ENCODE peak calls at places on chromosome 18, in four cellular contexts. L is CD4-positive, CD25-positive, alpha-beta regulatory T cell; K is astrocyte of the spinal cord; G is SJSA1. V is an unnamed sample.

GRCh38 chr18:25518716-25519053 is 166.7 kb upstream of the ZNF521 start:
- DNase-seq in L (no peak), K (no peak), G (no peak), V (no peak)

GRCh38 chr18:61703508-61703907 is 189.3 kb downstream of the RNF152 start:
- DNase-seq in G (peak; percentile 28), L (no peak), K (peak; percentile 74), V (peak; percentile 84)

GRCh38 chr18:2641638-2642037 is 13.9 kb upstream of the SMCHD1 start:
- DNase-seq in G (no peak), L (peak; percentile 88), K (no peak), V (no peak)

GRCh38 chr18:72086421-72086820 is 457.7 kb downstream of the CBLN2 start:
- DNase-seq in L (peak; percentile 20), K (peak; percentile 50), G (peak; percentile 9), V (no peak)

GRCh38 chr18:25190468-25190867 is 161.5 kb downstream of the ZNF521 start:
- DNase-seq in K (no peak), L (no peak), G (no peak), V (no peak)

GRCh38 chr18:45997689-45998088 is 30.6 kb upstream of the EPG5 start:
- DNase-seq in L (peak; percentile 60), K (no peak), G (no peak), V (no peak)

GRCh38 chr18:74724186-74724585 is 126.5 kb downstream of the ZNF407 start:
- DNase-seq in K (no peak), L (no peak), G (no peak), V (peak; percentile 67)

GRCh38 chr18:49021433-49022129 is 70.8 kb upstream of the SMAD7 start:
- DNase-seq in L (peak; percentile 76), K (peak; percentile 20), G (peak; percentile 22), V (no peak)

GRCh38 chr18:77059294-77059916 is 73.2 kb downstream of the MBP start:
- DNase-seq in L (peak; percentile 76), G (peak; percentile 31), K (peak; percentile 77), V (no peak)

GRCh38 chr18:67467188-67467587 is 49.3 kb downstream of the DSEL start:
- DNase-seq in L (no peak), K (no peak), G (no peak), V (no peak)

GRCh38 chr18:44638811-44639210 is 41.9 kb upstream of the SETBP1 start:
- DNase-seq in K (no peak), G (no peak), L (no peak), V (no peak)

GRCh38 chr18:46067431-46068007 is 4.5 kb downstream of the PSTPIP2 start:
- DNase-seq in G (no peak), L (peak; percentile 26), K (peak; percentile 47), V (no peak)

GRCh38 chr18:30163573-30163972 is 879.0 kb downstream of the DSC3 start:
- DNase-seq in L (no peak), G (no peak), K (no peak), V (no peak)

GRCh38 chr18:56168049-56168781 is 470.2 kb downstream of the TXNL1 start:
- DNase-seq in K (peak; percentile 82), L (no peak), G (peak; percentile 81), V (no peak)

GRCh38 chr18:23967321-23968089 is 47.0 kb upstream of the TTC39C start:
- DNase-seq in K (no peak), G (no peak), L (peak; percentile 72), V (no peak)

GRCh38 chr18:7755753-7756475 is 188.8 kb downstream of the PTPRM start:
- DNase-seq in L (no peak), G (no peak), K (no peak), V (no peak)

DNA sequence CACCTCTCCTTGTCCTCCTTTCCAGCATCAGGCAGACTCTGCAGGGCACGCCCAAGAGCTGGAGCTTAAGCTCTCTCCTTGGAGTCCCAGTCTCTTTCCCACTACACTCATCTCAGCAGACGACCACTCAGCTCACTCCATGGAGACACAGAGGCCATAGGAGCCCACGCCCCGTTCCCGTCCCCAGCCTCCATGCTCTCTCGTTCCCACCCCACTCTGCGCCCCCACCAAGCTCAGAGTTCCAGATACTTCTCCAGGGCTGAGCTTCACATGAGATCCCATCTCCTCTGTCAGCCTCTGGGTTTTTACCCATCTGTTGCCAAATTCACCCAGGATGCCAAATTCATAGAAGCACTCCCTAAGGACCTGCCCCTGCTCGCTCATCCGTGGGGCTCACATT is 87.3 kb downstream of the MALT1 start:
- DNase-seq in L (no peak), G (no peak), K (no peak), V (no peak)
- H3K4me3 ChIP-seq in L (no peak overlapping the region), G (no peak overlapping the region), K (no peak overlapping the region), V (no peak overlapping the region)

GRCh38 chr18:59918320-59918755 is 18.5 kb downstream of the PMAIP1 start:
- DNase-seq in L (peak; percentile 70), G (peak; percentile 53), K (peak; percentile 79), V (no peak)
- H3K4me3 ChIP-seq in L (peak overlapping the region; percentile 13), G (no peak overlapping the region), K (no peak overlapping the region), V (no peak overlapping the region)

GRCh38 chr18:79616651-79617518 is 62.7 kb upstream of the CTDP1 start:
- DNase-seq in L (no peak), G (no peak), K (peak; percentile 13), V (no peak)
- H3K4me3 ChIP-seq in L (no peak overlapping the region), G (no peak overlapping the region), K (peak overlapping the region; percentile 20), V (peak overlapping the region; percentile 36)

GRCh38 chr18:9736445-9736844 is 28.3 kb downstream of the RAB31 start:
- DNase-seq in K (no peak), G (no peak), L (no peak), V (no peak)

GRCh38 chr18:9739516-9739915 is 31.4 kb downstream of the RAB31 start:
- DNase-seq in G (no peak), K (no peak), L (no peak), V (no peak)

GRCh38 chr18:9736942-9737813 is 29.1 kb downstream of the RAB31 start:
- DNase-seq in L (no peak), G (no peak), K (peak; percentile 46), V (no peak)

GRCh38 chr18:9738266-9738969 is 30.3 kb downstream of the RAB31 start:
- DNase-seq in K (no peak), L (no peak), G (no peak), V (no peak)

GRCh38 chr18:9737814-9738160 is 29.7 kb downstream of the RAB31 start:
- DNase-seq in K (peak; percentile 51), L (no peak), G (no peak), V (no peak)
- H3K4me3 ChIP-seq in K (no peak overlapping the region), L (no peak overlapping the region), G (no peak overlapping the region), V (no peak overlapping the region)

GRCh38 chr18:13462686-13463085 is 244.1 kb downstream of the LDLRAD4 start:
- DNase-seq in L (no peak), K (no peak), G (no peak), V (no peak)

GRCh38 chr18:13465126-13465446 is 246.5 kb downstream of the LDLRAD4 start:
- DNase-seq in G (no peak), L (no peak), K (no peak), V (no peak)

GRCh38 chr18:13463526-13463925 is 245.0 kb downstream of the LDLRAD4 start:
- DNase-seq in K (no peak), G (no peak), L (peak; percentile 41), V (no peak)

GRCh38 chr18:13464432-13465125 is 246.0 kb downstream of the LDLRAD4 start:
- DNase-seq in K (no peak), L (peak; percentile 86), G (no peak), V (no peak)

GRCh38 chr18:13465476-13465875 is 246.9 kb downstream of the LDLRAD4 start:
- DNase-seq in G (no peak), K (no peak), L (no peak), V (no peak)
- H3K4me3 ChIP-seq in G (no peak overlapping the region), K (no peak overlapping the region), L (peak overlapping the region; percentile 86), V (no peak overlapping the region)

DNA sequence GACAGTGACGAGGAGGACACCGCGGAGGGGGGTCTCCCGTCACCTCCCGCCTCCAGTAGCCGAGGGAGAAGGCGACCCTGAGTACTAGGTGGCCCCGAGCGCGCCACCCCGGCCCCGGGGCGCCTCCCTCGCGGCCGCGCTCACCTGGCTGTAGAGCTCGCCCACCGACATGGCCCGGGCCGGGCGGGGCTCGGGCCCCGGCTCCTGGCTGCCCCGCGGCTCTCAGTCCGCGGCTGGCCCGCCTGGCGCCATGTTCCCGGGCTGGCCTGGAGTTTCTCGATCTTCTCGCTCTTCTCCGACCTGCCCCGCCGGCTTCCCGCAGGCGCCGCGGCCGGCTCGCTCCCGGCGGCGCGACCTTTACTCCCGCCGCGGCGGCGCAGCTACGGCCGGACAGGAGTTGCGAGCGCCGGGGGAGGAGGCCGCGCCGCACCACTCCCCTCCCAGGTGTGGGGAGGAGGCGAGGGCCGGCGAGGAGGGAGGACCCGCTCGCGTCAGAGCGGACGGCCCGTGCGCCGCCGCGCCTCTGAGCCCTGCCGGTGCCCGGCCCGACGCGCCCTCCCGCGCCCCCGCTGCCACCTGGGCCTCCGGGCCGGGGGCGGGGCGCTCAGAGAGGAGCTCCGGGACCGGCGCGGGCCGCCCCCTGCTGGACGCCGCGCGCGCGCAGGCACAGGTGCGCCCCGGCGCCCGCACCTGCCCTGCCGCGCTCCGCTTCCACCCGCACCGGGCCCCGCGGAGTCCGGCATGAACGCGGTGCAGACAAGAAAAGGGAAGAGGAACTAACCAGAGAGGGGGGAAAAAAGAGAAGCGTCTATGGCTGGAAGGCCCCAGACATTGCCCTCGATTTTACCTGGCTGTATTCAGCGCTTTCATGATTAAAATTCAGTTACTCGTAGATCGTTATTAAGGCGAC is at the start of gene MYO5B:
- DNase-seq in K (no peak), L (peak; percentile 44), G (no peak), V (no peak)
- H3K4me3 ChIP-seq in K (no peak within 1 kb of the TSS), L (no peak within 1 kb of the TSS), G (peak within 1 kb of the TSS; percentile 15), V (peak within 1 kb of the TSS; percentile 30)

GRCh38 chr18:70160075-70160678 is 45.3 kb downstream of the RTTN start:
- DNase-seq in K (no peak), L (no peak), G (no peak), V (no peak)

GRCh38 chr18:70156886-70157285 is 48.6 kb downstream of the RTTN start:
- DNase-seq in G (no peak), L (no peak), K (no peak), V (no peak)

GRCh38 chr18:70154591-70155194 is 50.8 kb downstream of the RTTN start:
- DNase-seq in L (no peak), K (peak; percentile 80), G (peak; percentile 46), V (peak; percentile 41)

GRCh38 chr18:70158992-70159717 is 46.3 kb downstream of the RTTN start:
- DNase-seq in K (no peak), G (no peak), L (no peak), V (no peak)
- H3K4me3 ChIP-seq in K (no peak overlapping the region), G (no peak overlapping the region), L (no peak overlapping the region), V (no peak overlapping the region)

GRCh38 chr18:32469691-32470131 is 971 bp downstream of the GAREM1 start:
- DNase-seq in L (no peak), G (peak; percentile 44), K (peak; percentile 38), V (no peak)

GRCh38 chr18:32469190-32469611 is 1.5 kb downstream of the GAREM1 start:
- DNase-seq in L (peak; percentile 3), G (peak; percentile 30), K (peak; percentile 25), V (no peak)

GRCh38 chr18:32470713-32471633 is at the start of gene GAREM1:
- DNase-seq in K (peak; percentile 99), L (peak; percentile 87), G (peak; percentile 92), V (peak; percentile 94)

GRCh38 chr18:32468147-32468845 is 2.4 kb downstream of the GAREM1 start:
- DNase-seq in L (no peak), G (no peak), K (no peak), V (no peak)

GRCh38 chr18:32470136-32470712 is 458 bp downstream of the GAREM1 start:
- DNase-seq in L (peak; percentile 3), G (no peak), K (no peak), V (no peak)
- H3K4me3 ChIP-seq in L (no peak overlapping the region), G (peak overlapping the region; percentile 90), K (peak overlapping the region; percentile 62), V (peak overlapping the region; percentile 75)

V was measured in skeletal muscle cell.